ENCODE peak calls at places on chromosomes 11 and 22, in ten cellular contexts. T, S, L, J, K, M, V, E, O and N are unnamed samples.

GRCh38 chr11:124801014-124801413 is 808 bp upstream of the MSANTD2 start:
- DNase-seq in T (no peak), S (no peak), L (no peak), J (peak), K (no peak), M (no peak), V (no peak), E (peak), O (no peak), N (no peak)

GRCh38 chr11:67523556-67524479 is 572 bp upstream of the CABP2 start:
- DNase-seq in T (peak), S (no peak), L (no peak), J (no peak), K (no peak), M (no peak), V (no peak), E (no peak), O (no peak), N (no peak)

GRCh38 chr11:122367809-122368231 is 251.8 kb upstream of the BLID start:
- DNase-seq in T (peak), S (no peak), L (no peak), J (peak), K (peak), M (no peak), V (peak), E (peak), O (peak), N (no peak)

GRCh38 chr22:44793106-44793505 is 40.7 kb downstream of the ARHGAP8 start:
- DNase-seq in T (no peak), S (no peak), L (no peak), J (no peak), K (no peak), M (no peak), V (no peak), E (no peak), O (no peak), N (no peak)

GRCh38 chr11:124798991-124799383 is 1.2 kb downstream of the MSANTD2 start:
- DNase-seq in T (no peak), S (no peak), L (peak), J (peak), K (peak), M (no peak), V (peak), E (peak), O (no peak), N (peak)

GRCh38 chr22:24726848-24727217 is 47.7 kb downstream of the PIWIL3 start:
- DNase-seq in T (no peak), S (no peak), L (no peak), J (no peak), K (no peak), M (no peak), V (no peak), E (no peak), O (no peak), N (no peak)

GRCh38 chr22:37392929-37393328 is 34.4 kb downstream of the ELFN2 start:
- DNase-seq in T (no peak), S (no peak), L (no peak), J (no peak), K (no peak), M (no peak), V (no peak), E (no peak), O (no peak), N (no peak)

GRCh38 chr11:91755526-91755925 is 469.1 kb upstream of the FAT3 start:
- DNase-seq in T (no peak), S (no peak), L (no peak), J (no peak), K (no peak), M (no peak), V (no peak), E (no peak), O (no peak), N (no peak)

GRCh38 chr11:102794382-102794781 is 3.6 kb downstream of the MMP1 start:
- DNase-seq in T (peak), S (no peak), L (peak), J (peak), K (no peak), M (no peak), V (peak), E (peak), O (no peak), N (peak)

GRCh38 chr22:45335021-45335818 is 25.5 kb downstream of the FAM118A start:
- DNase-seq in T (no peak), S (peak), L (no peak), J (no peak), K (no peak), M (no peak), V (peak), E (no peak), O (peak), N (no peak)

GRCh38 chr11:90847268-90847886 is 624.5 kb upstream of the CHORDC1 start:
- DNase-seq in T (no peak), S (no peak), L (no peak), J (no peak), K (no peak), M (no peak), V (no peak), E (no peak), O (no peak), N (no peak)

GRCh38 chr11:65219930-65220213 is 38.1 kb downstream of the CAPN1 start:
- DNase-seq in T (no peak), S (no peak), L (no peak), J (peak), K (no peak), M (no peak), V (no peak), E (peak), O (no peak), N (no peak)

GRCh38 chr11:115623021-115623451 is 118.8 kb upstream of the CADM1 start:
- DNase-seq in T (no peak), S (peak), L (no peak), J (peak), K (peak), M (no peak), V (no peak), E (peak), O (peak), N (no peak)

GRCh38 chr22:24106385-24107381 is 74.6 kb upstream of the SUSD2 start:
- DNase-seq in T (no peak), S (no peak), L (peak), J (no peak), K (no peak), M (no peak), V (no peak), E (no peak), O (no peak), N (no peak)

GRCh38 chr11:73315288-73316020 is 7.4 kb downstream of the ARHGEF17 start:
- DNase-seq in T (no peak), S (peak), L (no peak), J (peak), K (no peak), M (no peak), V (no peak), E (no peak), O (no peak), N (no peak)

GRCh38 chr11:17793642-17794170 is 59.1 kb downstream of the KCNC1 start:
- DNase-seq in T (no peak), S (peak), L (no peak), J (no peak), K (no peak), M (no peak), V (no peak), E (no peak), O (no peak), N (no peak)

GRCh38 chr11:131246589-131247164 is 123.7 kb upstream of the NTM start:
- DNase-seq in T (peak), S (peak), L (no peak), J (no peak), K (no peak), M (no peak), V (peak), E (no peak), O (no peak), N (no peak)

GRCh38 chr11:12165237-12165875 is 55.0 kb downstream of the MICAL2 start:
- DNase-seq in T (no peak), S (no peak), L (no peak), J (peak), K (no peak), M (no peak), V (no peak), E (no peak), O (no peak), N (no peak)

GRCh38 chr22:44775862-44776261 is 23.5 kb downstream of the ARHGAP8 start:
- DNase-seq in T (no peak), S (no peak), L (no peak), J (no peak), K (no peak), M (no peak), V (no peak), E (no peak), O (no peak), N (no peak)

GRCh38 chr22:26589845-26590524 is at the start of gene TPST2:
- DNase-seq in T (peak), S (peak), L (peak), J (peak), K (no peak), M (no peak), V (peak), E (peak), O (peak), N (peak)

GRCh38 chr11:95937358-95937757 is 13.5 kb upstream of the MTMR2 start:
- DNase-seq in T (no peak), S (no peak), L (no peak), J (no peak), K (no peak), M (no peak), V (no peak), E (peak), O (no peak), N (no peak)

GRCh38 chr11:65210361-65210731 is 28.6 kb downstream of the CAPN1 start:
- DNase-seq in T (no peak), S (no peak), L (no peak), J (no peak), K (no peak), M (no peak), V (no peak), E (no peak), O (no peak), N (no peak)

GRCh38 chr11:36155770-36156485 is 133.3 kb downstream of the COMMD9 start:
- DNase-seq in T (no peak), S (no peak), L (no peak), J (no peak), K (peak), M (no peak), V (no peak), E (peak), O (no peak), N (no peak)

GRCh38 chr22:39654959-39655579 is 84.5 kb downstream of the CACNA1I start:
- DNase-seq in T (no peak), S (peak), L (no peak), J (no peak), K (no peak), M (no peak), V (no peak), E (no peak), O (no peak), N (no peak)
- TF ChIP-seq CTCF in T (no peak), S (no peak), L (peak), J (no peak), K (peak), M (no peak), V (no peak), E (no peak), O (no peak), N (peak)

DNA sequence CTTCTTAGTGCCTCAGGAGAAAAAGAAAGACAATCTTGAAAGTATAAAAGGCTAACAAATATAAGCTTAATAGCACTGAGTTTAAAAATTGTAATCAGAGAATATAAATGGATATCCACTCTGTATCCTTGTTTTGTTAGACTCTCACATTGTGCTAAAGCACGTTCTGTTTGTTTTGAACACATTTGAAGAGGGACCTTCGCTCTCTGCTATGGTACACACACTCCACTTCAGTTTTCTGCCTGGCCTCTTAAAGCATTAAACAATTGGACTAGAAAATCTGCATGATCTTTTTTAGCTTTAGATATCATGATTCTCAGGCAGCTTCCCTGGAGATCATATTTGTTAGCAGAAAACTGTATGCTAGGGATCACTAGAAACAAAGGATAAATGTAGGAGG is 40.3 kb upstream of the PGR start:
- DNase-seq in T (no peak), S (no peak), L (no peak), J (no peak), K (no peak), M (no peak), V (no peak), E (no peak), O (no peak), N (no peak)
- TF ChIP-seq CTCF in T (no peak), S (no peak), L (no peak), J (no peak), K (no peak), M (no peak), V (no peak), E (no peak), O (no peak), N (no peak)

GRCh38 chr22:38467904-38468760 is at the start of gene KDELR3:
- DNase-seq in T (no peak), S (peak), L (no peak), J (peak), K (peak), M (no peak), V (peak), E (peak), O (peak), N (peak)
- TF ChIP-seq CTCF in T (peak), S (no peak), L (peak), J (peak), K (peak), M (no peak), V (peak), E (peak), O (no peak), N (peak)

GRCh38 chr11:4059424-4059823 is 35.2 kb upstream of the RRM1 start:
- DNase-seq in T (no peak), S (no peak), L (no peak), J (no peak), K (no peak), M (no peak), V (no peak), E (no peak), O (no peak), N (no peak)
- TF ChIP-seq CTCF in T (no peak), S (no peak), L (no peak), J (no peak), K (no peak), M (no peak), V (no peak), E (no peak), O (no peak), N (no peak)

GRCh38 chr11:2289859-2290258 is 11.9 kb downstream of the C11orf21 start:
- DNase-seq in T (no peak), S (peak), L (no peak), J (no peak), K (no peak), M (no peak), V (no peak), E (no peak), O (no peak), N (no peak)

GRCh38 chr11:2290351-2290841 is 11.3 kb downstream of the C11orf21 start:
- DNase-seq in T (peak), S (peak), L (no peak), J (no peak), K (no peak), M (no peak), V (no peak), E (no peak), O (no peak), N (no peak)

GRCh38 chr11:2293396-2294339 is 8.1 kb downstream of the C11orf21 start:
- DNase-seq in T (peak), S (peak), L (no peak), J (no peak), K (no peak), M (no peak), V (peak), E (no peak), O (no peak), N (no peak)

GRCh38 chr11:2287102-2287501 is 14.6 kb downstream of the C11orf21 start:
- DNase-seq in T (peak), S (peak), L (no peak), J (no peak), K (no peak), M (no peak), V (no peak), E (no peak), O (no peak), N (no peak)

GRCh38 chr11:2289350-2289749 is 12.4 kb downstream of the C11orf21 start:
- DNase-seq in T (no peak), S (no peak), L (no peak), J (no peak), K (no peak), M (no peak), V (no peak), E (no peak), O (peak), N (peak)
- TF ChIP-seq CTCF in T (no peak), S (no peak), L (no peak), J (no peak), K (no peak), M (no peak), V (no peak), E (no peak), O (no peak), N (no peak)

DNA sequence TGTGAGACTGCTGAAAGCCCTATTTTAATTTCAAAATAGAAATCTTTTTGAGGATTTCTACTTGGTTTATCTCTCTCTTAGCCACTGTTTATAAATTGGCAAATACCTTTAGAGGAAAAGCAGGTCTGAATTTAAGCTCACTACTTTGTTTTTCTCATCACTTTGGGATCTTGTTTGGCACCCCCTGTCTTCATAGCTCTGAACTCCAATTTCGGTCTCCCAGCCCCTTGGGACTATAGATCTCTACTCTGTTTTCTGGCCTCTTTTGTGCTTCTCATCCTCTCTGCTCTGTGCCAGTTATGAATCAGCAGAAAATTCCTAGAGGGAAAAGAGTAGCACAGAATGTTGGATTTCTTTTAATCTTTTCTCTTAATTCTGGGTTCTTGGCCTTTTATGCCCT is 118.3 kb downstream of the CYP2R1 start:
- DNase-seq in T (no peak), S (no peak), L (peak), J (no peak), K (no peak), M (no peak), V (no peak), E (peak), O (no peak), N (peak)
- TF ChIP-seq CTCF in T (peak), S (no peak), L (peak), J (no peak), K (peak), M (no peak), V (no peak), E (peak), O (no peak), N (no peak)

GRCh38 chr11:6062691-6063358 is 32.3 kb upstream of the OR56A1 start:
- DNase-seq in T (no peak), S (no peak), L (no peak), J (no peak), K (no peak), M (no peak), V (no peak), E (no peak), O (no peak), N (no peak)
- TF ChIP-seq CTCF in T (peak), S (no peak), L (peak), J (no peak), K (no peak), M (no peak), V (no peak), E (no peak), O (no peak), N (no peak)